ENCODE peak calls at places on chromosomes 1 and 21, in five cellular contexts. M is H9, O is hepatocyte, B is SK-N-SH, D is GM23338. K is an unnamed sample. For H3K79me2, the result is how much of the 10 kb centered on the place peaks cover.

GRCh38 chr1:157105988-157106812 is 6.6 kb upstream of the ETV3L start:
- DNase-seq in M (no peak), O (peak), B (no peak), D (no peak), K (peak)

GRCh38 chr1:118077331-118078055 is 107.5 kb downstream of the SPAG17 start:
- DNase-seq in M (peak), O (peak), B (no peak), D (peak), K (peak)

GRCh38 chr21:17612023-17612564 is 607 bp downstream of the BTG3 start:
- DNase-seq in M (peak), O (peak), B (peak), D (peak), K (peak)

GRCh38 chr21:34061983-34062382 is 11.4 kb upstream of the MRPS6 start:
- DNase-seq in M (no peak), O (no peak), B (peak), D (peak), K (no peak)

GRCh38 chr1:26405281-26405915 is 5.2 kb upstream of the LIN28A start:
- DNase-seq in M (no peak), O (no peak), B (no peak), D (no peak), K (no peak)

GRCh38 chr1:209389258-209389657 is 194.3 kb upstream of the CAMK1G start:
- DNase-seq in M (no peak), O (no peak), B (no peak), D (no peak), K (peak)

GRCh38 chr1:63968663-63969460 is 195.0 kb downstream of the ROR1 start:
- DNase-seq in M (no peak), O (no peak), B (no peak), D (no peak), K (peak)

GRCh38 chr1:167138703-167139102 is 44.8 kb downstream of the STYXL2 start:
- DNase-seq in M (no peak), O (no peak), B (no peak), D (peak), K (no peak)

GRCh38 chr1:11384170-11384554 is 94.8 kb upstream of the DISP3 start:
- DNase-seq in M (no peak), O (no peak), B (no peak), D (no peak), K (peak)

GRCh38 chr1:109977657-109978378 is 6.7 kb upstream of the AHCYL1 start:
- DNase-seq in M (no peak), O (no peak), B (no peak), D (no peak), K (no peak)

GRCh38 chr1:164754088-164754600 is 195.2 kb downstream of the PBX1 start:
- DNase-seq in M (no peak), O (no peak), B (no peak), D (no peak), K (peak)

GRCh38 chr1:27561126-27561899 is 42.6 kb downstream of the AHDC1 start:
- DNase-seq in M (no peak), O (no peak), B (peak), D (no peak), K (no peak)

GRCh38 chr1:2275796-2276536 is 47.8 kb downstream of the SKI start:
- DNase-seq in M (peak), O (peak), B (no peak), D (no peak), K (peak)

GRCh38 chr21:36425286-36425685 is 40.1 kb downstream of the CHAF1B start:
- DNase-seq in M (no peak), O (no peak), B (no peak), D (no peak), K (peak)

GRCh38 chr1:43774359-43774758 is 67.0 kb downstream of the ST3GAL3 start:
- DNase-seq in M (no peak), O (no peak), B (no peak), D (no peak), K (peak)

GRCh38 chr1:29090937-29091618 is 32.6 kb downstream of the TMEM200B start:
- DNase-seq in M (no peak), O (no peak), B (no peak), D (no peak), K (no peak)

GRCh38 chr21:43829575-43830119 is 35.4 kb upstream of the AGPAT3 start:
- DNase-seq in M (no peak), O (no peak), B (peak), D (peak), K (no peak)

GRCh38 chr21:46121286-46122221 is 23.6 kb downstream of the COL6A2 start:
- DNase-seq in M (peak), O (no peak), B (peak), D (no peak), K (no peak)

GRCh38 chr21:36122977-36123376 is 11.9 kb upstream of the CBR3 start:
- DNase-seq in M (no peak), O (no peak), B (no peak), D (no peak), K (no peak)

GRCh38 chr21:31293986-31294385 is 50.1 kb downstream of the TIAM1 start:
- DNase-seq in M (no peak), O (peak), B (no peak), D (no peak), K (peak)

GRCh38 chr21:46003575-46004007 is 22.0 kb downstream of the COL6A1 start:
- DNase-seq in M (peak), O (no peak), B (no peak), D (no peak), K (no peak)

GRCh38 chr1:206472454-206472853 is 2.2 kb downstream of the IKBKE start:
- DNase-seq in M (peak), O (peak), B (peak), D (peak), K (peak)

GRCh38 chr1:160224606-160225005 is 19.4 kb downstream of the PEA15 start:
- DNase-seq in M (no peak), O (no peak), B (no peak), D (no peak), K (no peak)

GRCh38 chr1:27979151-27979858 is 19.5 kb downstream of the XKR8 start:
- DNase-seq in M (no peak), O (peak), B (no peak), D (peak), K (peak)

GRCh38 chr1:8652607-8653046 is 164.8 kb downstream of the RERE start:
- DNase-seq in M (no peak), O (no peak), B (no peak), D (no peak), K (no peak)

DNA sequence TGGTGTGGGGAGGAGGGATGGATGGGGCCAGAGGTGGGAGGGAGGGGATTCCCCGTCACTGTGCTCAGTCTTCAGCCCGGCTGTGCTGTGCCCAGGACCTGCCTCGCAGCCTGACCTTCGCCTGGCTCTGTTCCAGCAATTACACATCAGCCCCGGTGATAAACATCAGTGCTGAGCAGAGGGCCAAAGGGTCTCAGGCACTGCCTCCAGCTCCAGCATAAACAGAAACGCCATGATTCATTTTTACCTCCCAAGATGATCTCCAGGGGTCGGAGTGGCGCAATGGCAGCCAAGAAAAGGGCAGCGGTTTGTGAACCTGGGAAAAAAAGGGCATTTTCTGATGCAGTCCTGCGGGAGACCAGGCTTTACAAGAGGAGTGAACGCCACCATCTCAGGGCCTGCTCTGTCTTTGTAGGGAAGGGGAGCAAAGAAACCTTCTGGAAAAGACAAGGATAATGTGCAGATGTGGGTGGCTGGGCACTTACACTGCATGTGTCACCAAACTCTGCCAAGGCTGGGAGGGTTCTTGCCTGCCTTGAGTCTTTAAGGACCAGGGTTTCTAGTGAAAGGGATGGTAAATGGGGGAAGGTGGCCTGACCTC is 28.1 kb downstream of the SHISA4 start:
- DNase-seq in M (no peak), O (peak), B (peak), D (no peak), K (peak)
- H3K79me2 ChIP-seq in M (under half), O (under half), B (under half), D (under half), K (under half)

GRCh38 chr21:37574316-37574715 is 207.7 kb downstream of the DYRK1A start:
- DNase-seq in M (no peak), O (no peak), B (no peak), D (no peak), K (no peak)
- H3K79me2 ChIP-seq in M (under half), O (under half), B (under half), D (under half), K (under half)

GRCh38 chr1:93621246-93621645 is 60.4 kb downstream of the BCAR3 start:
- DNase-seq in M (no peak), O (no peak), B (no peak), D (no peak), K (no peak)
- H3K79me2 ChIP-seq in M (under half), O (half or more), B (half or more), D (under half), K (half or more)

GRCh38 chr1:84971957-84972356 is 25.0 kb downstream of the MCOLN2 start:
- DNase-seq in M (no peak), O (no peak), B (no peak), D (no peak), K (no peak)

GRCh38 chr1:84968101-84968500 is 28.8 kb downstream of the MCOLN2 start:
- DNase-seq in M (no peak), O (no peak), B (no peak), D (no peak), K (no peak)

GRCh38 chr1:84968865-84969264 is 28.0 kb downstream of the MCOLN2 start:
- DNase-seq in M (no peak), O (no peak), B (no peak), D (no peak), K (no peak)

GRCh38 chr1:84967666-84968065 is 29.2 kb downstream of the MCOLN2 start:
- DNase-seq in M (no peak), O (no peak), B (no peak), D (no peak), K (no peak)

DNA sequence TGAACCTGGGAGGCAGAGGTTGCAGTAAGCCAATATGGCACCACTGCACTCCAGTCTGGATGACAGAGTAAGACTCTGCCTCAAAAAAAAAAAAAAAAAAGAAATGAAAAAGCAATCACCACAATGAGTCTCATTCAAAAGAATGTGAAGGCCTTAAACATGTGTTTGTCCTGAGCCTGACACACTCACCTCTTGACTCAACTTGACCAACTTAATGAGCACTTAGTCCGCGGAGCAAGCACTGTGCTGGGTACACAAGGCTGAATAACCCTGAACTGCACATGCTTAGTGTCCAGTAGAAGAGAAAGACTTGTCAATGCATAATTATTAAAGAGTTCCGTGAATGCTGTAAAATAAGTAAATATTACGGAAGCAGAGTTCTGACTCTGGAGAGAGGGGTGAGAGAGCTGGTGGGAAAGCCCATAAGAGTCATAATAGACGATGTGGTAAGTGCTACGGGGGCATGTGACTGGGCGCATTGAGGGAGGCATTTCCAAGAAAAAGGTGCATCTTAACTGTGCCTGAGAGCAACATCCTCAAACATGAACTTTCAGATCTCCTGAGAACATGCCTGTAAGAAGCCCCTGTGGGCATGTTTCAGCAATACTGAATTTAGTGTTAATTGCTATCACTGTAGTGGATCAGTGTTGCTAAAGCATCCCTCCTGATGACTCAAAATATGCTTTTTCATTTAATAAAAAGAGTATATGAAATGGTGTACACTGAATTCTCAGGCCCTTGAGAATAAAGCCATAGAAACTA is 27.2 kb downstream of the MCOLN2 start:
- DNase-seq in M (no peak), O (no peak), B (no peak), D (no peak), K (no peak)
- H3K79me2 ChIP-seq in M (under half), O (under half), B (under half), D (under half), K (under half)

GRCh38 chr21:24826822-24827221 is 780.5 kb downstream of the MRPL39 start:
- DNase-seq in M (no peak), O (no peak), B (no peak), D (no peak), K (no peak)
- H3K79me2 ChIP-seq in M (under half), O (under half), B (under half), D (under half), K (under half)